ENCODE peak calls at places on chromosome 19, in ten cellular contexts. W is right cardiac atrium; L is activated CD8-positive, alpha-beta T cell treated with anti-CD3 and anti-CD28 coated beads for 36 hours; P is HCT116; G is stimulated activated naive CD8-positive, alpha-beta T cell treated with anti-CD3 and anti-CD28 coated beads, Interleukin-15, Interleukin-2, amounts not matched to agents 100 U/mL and 50 U/mL, for 24 hours; N is Right ventricle myocardium inferior; T is activated naive CD8-positive, alpha-beta T cell treated with anti-CD3 and anti-CD28 coated beads, Interleukin-2, amount 10 ng/mL, durations not matched to agents 7 days and 5 days; E is aorta; O is T-cell; C is Panc1. H is an unnamed sample.

GRCh38 chr19:16516923-16517610 is 20.9 kb downstream of the C19orf44 start:
- ATAC-seq in W (peak), L (peak), P (peak), G (no peak), N (no peak), T (peak), E (no peak), O (no peak), C (peak), H (peak)

GRCh38 chr19:50007170-50007569 is 18.0 kb downstream of the VRK3 start:
- ATAC-seq in W (no peak), L (no peak), P (no peak), G (no peak), N (peak), T (no peak), E (no peak), O (no peak), C (no peak), H (no peak)

GRCh38 chr19:17777840-17778620 is 16.9 kb upstream of the B3GNT3 start:
- ATAC-seq in W (peak), L (peak), P (peak), G (peak), N (peak), T (peak), E (peak), O (no peak), C (peak), H (peak)

GRCh38 chr19:13849991-13850909 is 26.7 kb upstream of the NANOS3 start:
- ATAC-seq in W (peak), L (no peak), P (peak), G (no peak), N (peak), T (no peak), E (peak), O (no peak), C (peak), H (peak)

GRCh38 chr19:45862564-45863334 is at the start of gene SYMPK:
- ATAC-seq in W (peak), L (peak), P (peak), G (peak), N (peak), T (peak), E (peak), O (peak), C (peak), H (peak)

GRCh38 chr19:35109395-35110112 is 6.1 kb upstream of the FXYD3 start:
- ATAC-seq in W (no peak), L (no peak), P (peak), G (no peak), N (no peak), T (no peak), E (no peak), O (no peak), C (peak), H (peak)

GRCh38 chr19:52670046-52670445 is 31.9 kb upstream of the ZNF83 start:
- ATAC-seq in W (no peak), L (no peak), P (peak), G (no peak), N (no peak), T (no peak), E (no peak), O (no peak), C (no peak), H (no peak)

GRCh38 chr19:19550454-19550842 is 12.4 kb downstream of the CILP2 start:
- ATAC-seq in W (no peak), L (no peak), P (no peak), G (no peak), N (no peak), T (no peak), E (no peak), O (no peak), C (no peak), H (no peak)

GRCh38 chr19:2888739-2889224 is 11.9 kb upstream of the ZNF57 start:
- ATAC-seq in W (peak), L (peak), P (no peak), G (peak), N (no peak), T (peak), E (peak), O (peak), C (no peak), H (no peak)

GRCh38 chr19:335072-335471 is 9.5 kb downstream of the MIER2 start:
- ATAC-seq in W (peak), L (no peak), P (no peak), G (no peak), N (no peak), T (no peak), E (no peak), O (no peak), C (no peak), H (no peak)

GRCh38 chr19:18428173-18428836 is 9.1 kb downstream of the SSBP4 start:
- ATAC-seq in W (no peak), L (peak), P (no peak), G (peak), N (no peak), T (peak), E (no peak), O (no peak), C (peak), H (peak)

GRCh38 chr19:10000171-10000826 is 10.0 kb downstream of the COL5A3 start:
- ATAC-seq in W (peak), L (peak), P (peak), G (no peak), N (peak), T (peak), E (peak), O (no peak), C (peak), H (peak)

GRCh38 chr19:30097746-30098280 is 155.8 kb downstream of the URI1 start:
- ATAC-seq in W (no peak), L (no peak), P (peak), G (no peak), N (no peak), T (no peak), E (no peak), O (peak), C (no peak), H (no peak)

GRCh38 chr19:19417618-19418270 is 12.3 kb downstream of the GATAD2A start:
- ATAC-seq in W (no peak), L (no peak), P (no peak), G (no peak), N (no peak), T (no peak), E (peak), O (no peak), C (no peak), H (no peak)

GRCh38 chr19:38425810-38426466 is at the start of gene RASGRP4:
- ATAC-seq in W (peak), L (peak), P (no peak), G (peak), N (peak), T (peak), E (peak), O (peak), C (no peak), H (no peak)

GRCh38 chr19:1141944-1142343 is 32.1 kb downstream of the SBNO2 start:
- ATAC-seq in W (peak), L (no peak), P (peak), G (peak), N (peak), T (peak), E (peak), O (peak), C (no peak), H (no peak)

GRCh38 chr19:52896431-52897148 is 845 bp downstream of the ZNF320 start:
- ATAC-seq in W (peak), L (no peak), P (peak), G (no peak), N (no peak), T (no peak), E (peak), O (no peak), C (peak), H (peak)

GRCh38 chr19:6766357-6767080 is 716 bp downstream of the SH2D3A start:
- ATAC-seq in W (no peak), L (no peak), P (peak), G (no peak), N (no peak), T (no peak), E (no peak), O (no peak), C (peak), H (no peak)

H was measured in SK-N-SH treated with all-trans-retinoic acid at 6 μM for 48 hours.